ENCODE peak calls at places on chromosomes 5 and 9, in four cellular contexts. T is HepG2, J is K562, P is GM12878. R is an unnamed sample.

GRCh38 chr5:174303035-174303434 is 257.5 kb downstream of the NSG2 start:
- DNase-seq in J (no peak), P (no peak), T (no peak), R (no peak)

GRCh38 chr5:151585970-151586369 is 5.2 kb downstream of the FAT2 start:
- DNase-seq in J (no peak), P (no peak), T (no peak), R (no peak)

GRCh38 chr5:67038817-67039603 is 157.6 kb downstream of the CD180 start:
- DNase-seq in T (peak; percentile 31), P (no peak), J (no peak), R (peak; percentile 4)

GRCh38 chr9:33263936-33264472 is 504 bp downstream of the BAG1 start:
- DNase-seq in P (no peak), J (no peak), T (peak; percentile 10), R (peak; percentile 57)

GRCh38 chr9:136695955-136696354 is 8.7 kb upstream of the AGPAT2 start:
- DNase-seq in T (no peak), J (no peak), P (no peak), R (no peak)

GRCh38 chr5:159877894-159878448 is 38.3 kb upstream of the ADRA1B start:
- DNase-seq in J (no peak), T (no peak), P (no peak), R (no peak)

GRCh38 chr5:55880453-55880852 is 29.3 kb downstream of the IL31RA start:
- DNase-seq in P (no peak), J (no peak), T (no peak), R (no peak)

GRCh38 chr5:169860585-169860984 is 119.7 kb downstream of the INSYN2B start:
- DNase-seq in J (no peak), P (no peak), T (no peak), R (no peak)

GRCh38 chr5:117220730-117221129 is 646.1 kb upstream of the SEMA6A start:
- DNase-seq in P (no peak), J (no peak), T (no peak), R (no peak)

GRCh38 chr5:94872526-94872925 is 254.1 kb downstream of the SLF1 start:
- DNase-seq in P (no peak), T (no peak), J (no peak), R (no peak)

GRCh38 chr5:57033103-57033502 is 81.2 kb upstream of the MIER3 start:
- DNase-seq in J (no peak), P (no peak), T (no peak), R (peak; percentile 42)

GRCh38 chr9:109652112-109652511 is 127.9 kb upstream of the PALM2AKAP2 start:
- DNase-seq in P (no peak), J (no peak), T (no peak), R (no peak)

GRCh38 chr9:130835441-130836298 is 616 bp downstream of the ABL1 start:
- DNase-seq in P (no peak), J (peak; percentile 82), T (no peak), R (peak; percentile 61)

GRCh38 chr5:10424124-10424731 is 17.5 kb upstream of the ROPN1L start:
- DNase-seq in J (no peak), T (peak; percentile 13), P (no peak), R (peak; percentile 59)

GRCh38 chr9:16461851-16462250 is 408.6 kb downstream of the BNC2 start:
- DNase-seq in T (no peak), J (no peak), P (no peak), R (no peak)

GRCh38 chr9:85743290-85744128 is 1.8 kb upstream of the AGTPBP1 start:
- DNase-seq in P (no peak), T (peak; percentile 27), J (peak; percentile 13), R (peak; percentile 71)

GRCh38 chr9:133147412-133148271 is 16.1 kb downstream of the GBGT1 start:
- DNase-seq in T (peak; percentile 70), P (no peak), J (peak; percentile 63), R (peak; percentile 74)

GRCh38 chr9:93452710-93453046 is 703 bp downstream of the FAM120AOS start:
- DNase-seq in P (no peak), J (no peak), T (no peak), R (no peak)

GRCh38 chr9:105554042-105554441 is 3.9 kb upstream of the FKTN start:
- DNase-seq in P (no peak), J (no peak), T (no peak), R (peak; percentile 6)

GRCh38 chr5:72871358-72872024 is 55.0 kb downstream of the TNPO1 start:
- DNase-seq in T (no peak), J (no peak), P (no peak), R (no peak)

GRCh38 chr5:147177125-147177840 is 57.5 kb upstream of the STK32A start:
- DNase-seq in P (no peak), J (no peak), T (no peak), R (no peak)

GRCh38 chr5:139468421-139468931 is 2.3 kb upstream of the SMIM33 start:
- DNase-seq in P (no peak), T (no peak), J (peak; percentile 25), R (no peak)

GRCh38 chr9:113613815-113614413 is 150.4 kb downstream of the RGS3 start:
- DNase-seq in T (no peak), P (no peak), J (no peak), R (no peak)

GRCh38 chr9:129419382-129419899 is 201.5 kb downstream of the C9orf50 start:
- DNase-seq in P (no peak), T (no peak), J (no peak), R (no peak)

GRCh38 chr5:178304016-178304415 is 71.4 kb upstream of the PHYKPL start:
- DNase-seq in P (no peak), J (no peak), T (no peak), R (no peak)

GRCh38 chr9:17003576-17004240 is 131.1 kb upstream of the CNTLN start:
- DNase-seq in P (no peak), J (no peak), T (no peak), R (no peak)

GRCh38 chr5:68134033-68134668 is 81.4 kb upstream of the PIK3R1 start:
- DNase-seq in P (no peak), T (no peak), J (no peak), R (no peak)

GRCh38 chr5:138784590-138784989 is 31.4 kb downstream of the CTNNA1 start:
- DNase-seq in P (no peak), T (no peak), J (no peak), R (no peak)

GRCh38 chr5:97979740-97980139 is 793.7 kb upstream of the RGMB start:
- DNase-seq in P (no peak), J (no peak), T (no peak), R (no peak)

GRCh38 chr5:36054646-36055045 is 12.0 kb downstream of the UGT3A2 start:
- DNase-seq in P (no peak), J (no peak), T (no peak), R (no peak)

GRCh38 chr5:132391870-132392269 is 22.4 kb downstream of the SLC22A5 start:
- DNase-seq in P (no peak), T (no peak), J (no peak), R (no peak)
- TF ChIP-seq POLR2AphosphoS2 in P (no peak), T (no peak), J (no peak), R (no peak)

DNA sequence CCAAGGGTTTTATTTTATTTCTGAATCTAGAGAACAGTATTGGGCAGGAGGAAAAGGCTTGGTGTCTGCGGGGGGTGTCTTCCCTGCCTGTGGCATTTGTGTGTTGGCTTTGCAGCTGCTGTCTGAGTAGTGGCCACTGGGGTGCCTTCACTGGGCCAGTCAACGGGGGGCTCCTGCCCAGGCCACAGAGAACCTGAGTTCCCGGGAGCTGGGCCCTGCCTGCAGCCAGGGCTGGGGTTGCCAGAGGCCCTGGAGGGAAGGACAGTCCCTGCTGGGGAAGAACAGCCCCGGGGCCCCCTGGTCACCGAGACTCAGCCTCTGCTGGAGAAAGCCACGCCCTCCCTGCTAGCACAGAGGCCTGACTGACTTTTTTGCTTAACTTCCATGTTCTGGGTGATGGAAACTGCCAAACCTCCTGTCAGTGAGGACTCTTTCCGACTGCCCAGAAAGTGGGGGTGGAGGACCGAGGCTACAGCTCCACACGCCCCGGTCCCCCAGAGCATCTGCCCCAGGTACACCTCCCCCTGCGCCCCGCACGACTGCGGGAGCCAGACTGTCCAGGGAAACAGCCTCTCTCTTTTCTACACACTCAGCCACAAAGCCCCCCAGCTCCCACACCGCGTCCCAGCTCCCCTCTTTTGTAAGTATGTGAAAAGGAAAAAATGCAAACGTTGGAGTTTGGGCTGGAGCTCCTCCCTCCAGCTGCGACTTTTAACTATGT is 133.4 kb downstream of the DAB2IP start:
- DNase-seq in T (no peak), J (no peak), P (no peak), R (no peak)
- TF ChIP-seq KDM1A in T (no peak), J (no peak), P (no peak), R (no peak)

GRCh38 chr5:179819296-179820126 is 1.2 kb upstream of the SQSTM1 start:
- DNase-seq in T (peak; percentile 82), J (peak; percentile 57), P (no peak), R (no peak)
- TF ChIP-seq POLR2AphosphoS2 in T (no peak), J (no peak), P (no peak), R (no peak)

GRCh38 chr5:176388341-176389113 is at the start of the genes HIGD2A and NOP16:
- DNase-seq in P (peak; percentile 97), T (peak; percentile 98), J (peak; percentile 84), R (peak; percentile 99)

GRCh38 chr5:176387384-176387925 is 943 bp downstream of the NOP16 start:
- DNase-seq in J (no peak), T (no peak), P (no peak), R (no peak)

GRCh38 chr5:176386491-176386890 is 1.9 kb downstream of the NOP16 start:
- DNase-seq in P (no peak), J (no peak), T (no peak), R (no peak)

GRCh38 chr5:176389114-176389768 is 690 bp downstream of the HIGD2A start:
- DNase-seq in P (no peak), T (no peak), J (peak; percentile 91), R (no peak)

DNA sequence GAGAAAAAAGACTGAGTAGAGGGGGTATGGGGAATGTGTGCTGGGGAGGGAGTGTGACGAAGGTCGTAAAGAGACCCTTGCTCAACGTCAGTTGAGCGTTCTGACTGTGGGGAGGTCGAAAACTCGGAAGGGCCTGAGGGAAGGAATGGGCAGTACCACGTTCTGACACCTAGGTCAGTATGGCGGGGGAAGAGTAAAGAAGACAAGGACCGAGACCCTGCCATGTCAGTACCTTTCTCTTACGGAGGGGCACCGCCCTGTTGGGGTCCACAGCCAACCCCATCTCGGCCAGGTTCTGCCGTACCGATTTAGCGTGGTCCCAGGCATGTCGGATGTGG is 426 bp downstream of the NOP16 start:
- DNase-seq in P (no peak), T (peak; percentile 31), J (peak; percentile 72), R (peak; percentile 55)
- TF ChIP-seq KDM1A in P (no peak), T (no peak), J (no peak), R (no peak)

GRCh38 chr5:132024789-132025402 is 13.4 kb upstream of the ACSL6 start:
- DNase-seq in P (no peak), J (no peak), T (no peak), R (no peak)
- TF ChIP-seq POLR2AphosphoS2 in P (no peak), J (no peak), T (no peak), R (no peak)

R was measured in A549.